ENCODE peak calls at places on chromosome 11, in four cellular contexts. One of them, this sample, is unnamed.
A peak's percentile ranks its signal among the peaks of the same experiment; 100 is the strongest.

GRCh38 chr11:117796456-117797428 is at the start of gene DSCAML1:
- DNase-seq in K562: peak; percentile 41
- DNase-seq in SK-N-SH: peak; percentile 87
- DNase-seq in WTC11: peak; percentile 66
- DNase-seq in this sample: no peak

GRCh38 chr11:87473174-87473573 is 435.4 kb downstream of the TMEM135 start:
- DNase-seq in K562: no peak
- DNase-seq in WTC11: no peak
- DNase-seq in SK-N-SH: no peak
- DNase-seq in this sample: no peak

GRCh38 chr11:107928767-107929507 is 689 bp downstream of the RAB39A start:
- DNase-seq in K562: no peak
- DNase-seq in SK-N-SH: peak; percentile 45
- DNase-seq in WTC11: peak; percentile 18
- DNase-seq in this sample: no peak

GRCh38 chr11:118263694-118264567 is at the start of gene MPZL2:
- DNase-seq in K562: no peak
- DNase-seq in SK-N-SH: no peak
- DNase-seq in WTC11: peak; percentile 42
- DNase-seq in this sample: no peak

GRCh38 chr11:494761-495536 is 12.1 kb downstream of the RNH1 start:
- DNase-seq in K562: no peak
- DNase-seq in SK-N-SH: peak; percentile 44
- DNase-seq in WTC11: no peak
- DNase-seq in this sample: no peak

GRCh38 chr11:123308077-123308476 is 113.0 kb upstream of the CLMP start:
- DNase-seq in K562: no peak
- DNase-seq in WTC11: no peak
- DNase-seq in SK-N-SH: peak; percentile 62
- DNase-seq in this sample: peak; percentile 19

GRCh38 chr11:121154473-121154872 is 53.4 kb downstream of the TECTA start:
- DNase-seq in WTC11: no peak
- DNase-seq in SK-N-SH: peak; percentile 52
- DNase-seq in K562: no peak
- DNase-seq in this sample: no peak

GRCh38 chr11:123977731-123978347 is at the start of gene OR10S1:
- DNase-seq in SK-N-SH: no peak
- DNase-seq in WTC11: no peak
- DNase-seq in K562: no peak
- DNase-seq in this sample: no peak

GRCh38 chr11:116640641-116641402 is 132.0 kb downstream of the BUD13 start:
- DNase-seq in WTC11: no peak
- DNase-seq in SK-N-SH: peak; percentile 36
- DNase-seq in K562: no peak
- DNase-seq in this sample: no peak

GRCh38 chr11:1049431-1049891 is 12.9 kb upstream of the MUC6 start:
- DNase-seq in SK-N-SH: no peak
- DNase-seq in WTC11: no peak
- DNase-seq in K562: no peak
- DNase-seq in this sample: no peak

GRCh38 chr11:74204692-74205091 is 33.6 kb downstream of the PPME1 start:
- DNase-seq in SK-N-SH: no peak
- DNase-seq in WTC11: no peak
- DNase-seq in K562: no peak
- DNase-seq in this sample: no peak

GRCh38 chr11:107683807-107684206 is 28.0 kb downstream of the SLN start:
- DNase-seq in K562: peak; percentile 51
- DNase-seq in WTC11: peak; percentile 28
- DNase-seq in SK-N-SH: peak; percentile 24
- DNase-seq in this sample: no peak

GRCh38 chr11:94134651-94135512 is 6.2 kb downstream of the PANX1 start:
- DNase-seq in K562: no peak
- DNase-seq in SK-N-SH: no peak
- DNase-seq in WTC11: no peak
- DNase-seq in this sample: no peak

GRCh38 chr11:124717786-124718634 is 21.7 kb upstream of the NRGN start:
- DNase-seq in SK-N-SH: peak; percentile 79
- DNase-seq in K562: no peak
- DNase-seq in WTC11: peak; percentile 54
- DNase-seq in this sample: no peak

GRCh38 chr11:93323747-93324146 is 6.8 kb upstream of the DEUP1 start:
- DNase-seq in WTC11: no peak
- DNase-seq in K562: no peak
- DNase-seq in SK-N-SH: no peak
- DNase-seq in this sample: no peak

GRCh38 chr11:45145421-45146071 is 893 bp upstream of the PRDM11 start:
- DNase-seq in SK-N-SH: no peak
- DNase-seq in WTC11: peak; percentile 83
- DNase-seq in K562: no peak
- DNase-seq in this sample: no peak

GRCh38 chr11:38014405-38014804 is 1416.4 kb upstream of the RAG2 start:
- DNase-seq in K562: no peak
- DNase-seq in SK-N-SH: no peak
- DNase-seq in WTC11: no peak
- DNase-seq in this sample: no peak

GRCh38 chr11:126484266-126484665 is 128.8 kb downstream of the ST3GAL4 start:
- DNase-seq in SK-N-SH: no peak
- DNase-seq in K562: no peak
- DNase-seq in WTC11: no peak
- DNase-seq in this sample: no peak

GRCh38 chr11:1598816-1599215 is 722 bp upstream of the KRTAP5-2 start:
- DNase-seq in SK-N-SH: no peak
- DNase-seq in WTC11: no peak
- DNase-seq in K562: no peak
- DNase-seq in this sample: no peak

GRCh38 chr11:128902515-128903066 is 11.4 kb downstream of the KCNJ5 start:
- DNase-seq in SK-N-SH: no peak
- DNase-seq in WTC11: no peak
- DNase-seq in K562: no peak
- DNase-seq in this sample: no peak

GRCh38 chr11:113113801-113114451 is 152.7 kb downstream of the NCAM1 start:
- DNase-seq in SK-N-SH: no peak
- DNase-seq in K562: no peak
- DNase-seq in WTC11: no peak
- DNase-seq in this sample: no peak

GRCh38 chr11:1863352-1864215 is 10.7 kb downstream of the LSP1 start:
- DNase-seq in K562: peak; percentile 66
- DNase-seq in WTC11: peak; percentile 40
- DNase-seq in SK-N-SH: peak; percentile 86
- DNase-seq in this sample: no peak

GRCh38 chr11:130858215-130858614 is 58.1 kb downstream of the SNX19 start:
- DNase-seq in SK-N-SH: peak; percentile 23
- DNase-seq in WTC11: no peak
- DNase-seq in K562: peak; percentile 77
- DNase-seq in this sample: no peak

GRCh38 chr11:63764712-63765631 is 3.6 kb downstream of the ZFTA start:
- DNase-seq in K562: no peak
- DNase-seq in WTC11: peak; percentile 47
- DNase-seq in SK-N-SH: no peak
- DNase-seq in this sample: no peak

GRCh38 chr11:110000858-110001257 is 92.3 kb upstream of the ZC3H12C start:
- DNase-seq in K562: no peak
- DNase-seq in WTC11: no peak
- DNase-seq in SK-N-SH: peak; percentile 8
- DNase-seq in this sample: no peak

GRCh38 chr11:46055371-46055770 is 65.9 kb downstream of the PHF21A start:
- DNase-seq in K562: no peak
- DNase-seq in SK-N-SH: no peak
- DNase-seq in WTC11: no peak
- DNase-seq in this sample: no peak

GRCh38 chr11:69650832-69651344 is 9.9 kb downstream of the CCND1 start:
- DNase-seq in WTC11: no peak
- DNase-seq in K562: no peak
- DNase-seq in SK-N-SH: no peak
- DNase-seq in this sample: no peak
- TF ChIP-seq USF1 in WTC11: no peak
- TF ChIP-seq USF1 in K562: no peak
- TF ChIP-seq USF1 in SK-N-SH: no peak
- TF ChIP-seq USF1 in this sample: no peak

GRCh38 chr11:66864924-66865697 is 8.2 kb downstream of the LRFN4 start:
- DNase-seq in K562: no peak
- DNase-seq in WTC11: no peak
- DNase-seq in SK-N-SH: no peak
- DNase-seq in this sample: no peak
- TF ChIP-seq USF1 in K562: no peak
- TF ChIP-seq USF1 in WTC11: no peak
- TF ChIP-seq USF1 in SK-N-SH: no peak
- TF ChIP-seq USF1 in this sample: no peak

GRCh38 chr11:77046060-77046501 is 11.9 kb downstream of the B3GNT6 start:
- DNase-seq in SK-N-SH: peak; percentile 92
- DNase-seq in WTC11: peak; percentile 82
- DNase-seq in K562: peak; percentile 89
- DNase-seq in this sample: no peak
- TF ChIP-seq USF1 in SK-N-SH: no peak
- TF ChIP-seq USF1 in WTC11: no peak
- TF ChIP-seq USF1 in K562: no peak
- TF ChIP-seq USF1 in this sample: no peak

GRCh38 chr11:73198677-73199076 is 19.4 kb upstream of the P2RY2 start:
- DNase-seq in K562: peak; percentile 34
- DNase-seq in SK-N-SH: no peak
- DNase-seq in WTC11: peak; percentile 4
- DNase-seq in this sample: no peak
- TF ChIP-seq USF1 in K562: peak; percentile 64
- TF ChIP-seq USF1 in SK-N-SH: peak; percentile 19
- TF ChIP-seq USF1 in WTC11: peak; percentile 41
- TF ChIP-seq USF1 in this sample: no peak

This sample was measured in GM12878.